ENCODE peak calls at places on chromosome 4, in six cellular contexts. U is suprapubic skin, Q is transverse colon, Z is GM23338, A is SK-N-SH, X is K562. W is an unnamed sample.
A peak's percentile ranks its signal among the peaks of the same experiment; 100 is the strongest.

GRCh38 chr4:107036602-107037151 is 564 bp upstream of the DKK2 start:
- DNase-seq in U (peak; percentile 60), Q (no peak), Z (peak; percentile 5), A (peak; percentile 33), X (no peak), W (no peak)

GRCh38 chr4:120228086-120228485 is 161.4 kb upstream of the MAD2L1 start:
- DNase-seq in U (no peak), Q (no peak), Z (no peak), A (no peak), X (no peak), W (no peak)

GRCh38 chr4:915041-915474 is 17.1 kb downstream of the GAK start:
- DNase-seq in U (peak; percentile 33), Q (peak; percentile 7), Z (no peak), A (no peak), X (no peak), W (no peak)

GRCh38 chr4:27218013-27218412 is 357.4 kb downstream of the STIM2 start:
- DNase-seq in U (no peak), Q (no peak), Z (no peak), A (no peak), X (no peak), W (no peak)

GRCh38 chr4:74640111-74640903 is 154.0 kb downstream of the BTC start:
- DNase-seq in U (no peak), Q (no peak), Z (no peak), A (no peak), X (no peak), W (no peak)

GRCh38 chr4:149973181-149973580 is 105.1 kb upstream of the DCLK2 start:
- DNase-seq in U (no peak), Q (no peak), Z (no peak), A (no peak), X (no peak), W (no peak)

GRCh38 chr4:66376921-66377320 is 706.6 kb upstream of the EPHA5 start:
- DNase-seq in U (no peak), Q (no peak), Z (no peak), A (no peak), X (no peak), W (no peak)

GRCh38 chr4:39043697-39044363 is 11.6 kb upstream of the TMEM156 start:
- DNase-seq in U (no peak), Q (no peak), Z (peak; percentile 17), A (peak; percentile 34), X (no peak), W (no peak)

GRCh38 chr4:177005801-177006230 is 213.1 kb upstream of the VEGFC start:
- DNase-seq in U (no peak), Q (no peak), Z (no peak), A (no peak), X (no peak), W (no peak)

GRCh38 chr4:151691639-151692442 is 69.0 kb downstream of the GATB start:
- DNase-seq in U (no peak), Q (no peak), Z (no peak), A (no peak), X (no peak), W (no peak)

DNA sequence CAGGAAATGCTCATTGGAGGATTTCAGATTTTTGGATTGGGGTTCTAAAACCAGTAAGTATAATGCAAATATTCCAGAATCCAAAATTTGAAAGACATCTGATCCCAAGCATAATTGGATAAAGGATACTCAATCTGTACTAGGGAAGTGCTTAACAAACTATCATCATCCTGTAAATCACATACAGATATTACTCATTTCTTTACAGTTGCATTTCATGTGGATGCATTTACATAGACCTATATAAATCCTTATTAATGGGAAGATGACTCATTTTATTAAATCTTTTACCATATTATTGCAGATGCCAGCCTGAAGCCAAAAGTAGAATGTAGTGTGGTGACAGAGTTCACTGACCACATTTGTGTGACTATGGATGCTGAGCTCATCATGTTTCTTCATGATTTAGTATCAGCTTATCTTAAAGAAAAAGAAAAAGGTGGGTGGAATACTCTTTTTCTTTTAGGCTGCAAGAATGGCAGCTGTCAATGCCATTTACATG is 22.4 kb upstream of the ADAD1 start:
- DNase-seq in U (no peak), Q (no peak), Z (no peak), A (no peak), X (no peak), W (no peak)
- TF ChIP-seq POLR2AphosphoS5 in U (no peak), Q (no peak), Z (no peak), A (no peak), X (no peak), W (no peak)

DNA sequence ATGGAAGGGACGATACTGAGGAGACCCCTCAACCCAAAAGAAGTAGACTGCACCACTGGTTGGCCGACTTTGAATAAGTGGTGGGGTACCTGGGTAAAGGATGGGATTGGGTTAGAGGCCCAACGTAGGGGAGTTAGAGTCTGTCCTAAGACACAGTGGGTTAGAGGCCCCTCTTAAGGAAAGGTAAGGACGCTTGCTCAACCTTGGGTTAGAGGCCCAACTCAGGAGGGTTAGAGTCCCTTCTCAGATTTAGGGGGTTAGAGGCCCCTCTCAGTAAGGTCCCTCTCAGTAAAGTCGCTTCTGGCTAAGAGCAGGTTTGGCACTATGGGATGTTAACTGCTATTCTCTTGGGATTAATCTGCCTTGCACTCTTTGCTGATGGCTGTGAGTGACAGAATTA is 81.3 kb downstream of the ACOX3 start:
- DNase-seq in U (no peak), Q (no peak), Z (peak; percentile 54), A (no peak), X (no peak), W (no peak)
- H3K4me1 ChIP-seq in U (no peaks in the 10 kb centered on the region), Q (peaks cover 7% of the 10 kb centered on the region), Z (peaks cover 32% of the 10 kb centered on the region), A (peaks cover 12% of the 10 kb centered on the region), X (no peaks in the 10 kb centered on the region), W (no peaks in the 10 kb centered on the region)

DNA sequence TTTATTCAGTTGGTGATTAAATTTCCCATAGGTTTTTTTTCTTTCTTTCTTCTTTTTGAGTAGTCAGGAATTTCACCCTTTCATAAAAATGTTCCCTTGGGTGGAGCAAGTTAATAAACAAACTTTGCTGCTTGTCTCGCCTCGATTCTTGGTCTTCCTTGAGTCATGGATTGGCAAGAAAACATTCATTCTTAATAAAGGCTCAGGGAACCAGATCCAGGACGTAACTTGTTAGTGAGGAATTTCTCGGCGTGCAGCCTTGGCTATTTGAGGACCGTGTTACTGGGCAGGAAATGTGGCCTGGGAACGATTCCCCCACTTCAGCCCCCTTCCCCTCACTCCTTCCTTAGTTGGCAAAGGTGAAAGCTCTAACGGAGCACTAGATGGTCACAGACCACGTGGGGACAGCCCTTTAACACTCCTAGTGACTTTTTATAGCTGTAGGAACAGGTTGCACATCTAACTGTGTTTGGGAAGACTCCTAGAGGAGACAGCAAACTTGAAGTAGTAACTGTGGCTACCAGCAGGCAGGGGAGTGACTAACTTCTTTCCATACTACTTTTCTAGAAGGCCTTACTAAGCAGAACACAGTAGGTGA is 106.8 kb downstream of the UCHL1 start:
- DNase-seq in U (no peak), Q (no peak), Z (peak; percentile 63), A (no peak), X (no peak), W (no peak)
- H3K27ac ChIP-seq in U (peak overlapping the region; percentile 78), Q (peak overlapping the region; percentile 38), Z (no peak overlapping the region), A (no peak overlapping the region), X (no peak overlapping the region), W (peak overlapping the region; percentile 83)

DNA sequence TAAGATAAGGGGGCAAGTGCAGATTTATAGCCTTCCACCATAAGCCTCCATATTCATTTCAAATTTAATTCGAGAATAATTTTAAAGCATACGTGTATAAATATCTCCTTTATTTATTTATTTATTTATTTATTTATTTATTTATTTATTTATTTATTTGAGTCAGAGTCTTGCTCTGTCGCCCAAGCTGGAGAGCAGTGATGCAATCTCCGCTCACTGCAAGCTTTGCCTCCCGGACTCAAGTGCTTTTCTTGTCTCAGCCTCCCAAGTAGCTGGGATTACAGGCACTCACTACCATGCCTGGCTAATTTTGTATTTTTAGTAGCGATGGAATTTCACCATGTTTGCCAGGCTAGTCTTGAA is 523.5 kb downstream of the FAT4 start:
- DNase-seq in U (no peak), Q (no peak), Z (no peak), A (no peak), X (no peak), W (no peak)
- TF ChIP-seq POLR2AphosphoS5 in U (no peak), Q (no peak), Z (no peak), A (no peak), X (no peak), W (no peak)

GRCh38 chr4:159137176-159137575 is 34.3 kb downstream of the RAPGEF2 start:
- DNase-seq in U (no peak), Q (peak; percentile 27), Z (peak; percentile 33), A (no peak), X (no peak), W (no peak)

GRCh38 chr4:159142254-159142653 is 39.4 kb downstream of the RAPGEF2 start:
- DNase-seq in U (no peak), Q (no peak), Z (no peak), A (no peak), X (no peak), W (no peak)

GRCh38 chr4:159144112-159144694 is 41.3 kb downstream of the RAPGEF2 start:
- DNase-seq in U (no peak), Q (no peak), Z (no peak), A (no peak), X (no peak), W (no peak)

GRCh38 chr4:159142985-159143384 is 40.1 kb downstream of the RAPGEF2 start:
- DNase-seq in U (no peak), Q (no peak), Z (no peak), A (no peak), X (no peak), W (no peak)

GRCh38 chr4:159141193-159141592 is 38.3 kb downstream of the RAPGEF2 start:
- DNase-seq in U (no peak), Q (no peak), Z (no peak), A (no peak), X (no peak), W (no peak)
- H3K4me1 ChIP-seq in U (peaks cover 13% of the 10 kb centered on the region), Q (peaks cover 54% of the 10 kb centered on the region), Z (peaks cover 20% of the 10 kb centered on the region), A (no peaks in the 10 kb centered on the region), X (peaks cover 8% of the 10 kb centered on the region), W (peaks cover 39% of the 10 kb centered on the region)

GRCh38 chr4:75726577-75726976 is 2.2 kb downstream of the USO1 start:
- DNase-seq in U (no peak), Q (no peak), Z (no peak), A (no peak), X (peak; percentile 18), W (no peak)

GRCh38 chr4:75729836-75730235 is 5.5 kb downstream of the USO1 start:
- DNase-seq in U (no peak), Q (no peak), Z (no peak), A (no peak), X (no peak), W (no peak)

GRCh38 chr4:75724066-75724866 is at the start of gene USO1:
- DNase-seq in U (peak; percentile 99), Q (peak; percentile 100), Z (peak; percentile 99), A (peak; percentile 95), X (peak; percentile 99), W (peak; percentile 100)

GRCh38 chr4:75724867-75725724 is 719 bp downstream of the USO1 start:
- DNase-seq in U (peak; percentile 84), Q (peak; percentile 80), Z (peak; percentile 80), A (peak; percentile 76), X (peak; percentile 87), W (peak; percentile 85)

GRCh38 chr4:75727073-75727472 is 2.7 kb downstream of the USO1 start:
- DNase-seq in U (no peak), Q (no peak), Z (no peak), A (no peak), X (no peak), W (no peak)
- H3K27ac ChIP-seq in U (no peak overlapping the region), Q (peak overlapping the region; percentile 42), Z (no peak overlapping the region), A (no peak overlapping the region), X (no peak overlapping the region), W (peak overlapping the region; percentile 1)

DNA sequence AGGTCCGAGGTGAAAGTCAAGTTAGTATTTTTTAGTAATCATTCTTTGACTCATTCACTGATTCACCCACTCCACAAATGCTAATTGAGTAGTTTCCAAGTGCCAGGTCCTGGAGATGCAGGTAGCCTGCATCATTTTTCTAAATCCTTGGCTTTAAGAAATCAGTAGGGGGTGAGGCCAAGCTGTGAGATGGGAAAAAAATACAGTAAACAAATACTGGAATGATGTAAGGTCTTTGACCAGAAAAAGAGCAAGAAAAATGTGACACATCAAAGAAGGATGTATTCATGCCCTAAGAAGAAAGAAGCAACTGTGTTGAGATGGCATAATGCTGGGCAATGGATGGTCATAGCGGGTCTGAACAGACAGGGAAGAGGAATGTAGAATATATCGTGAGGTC is 1386.6 kb downstream of the PCDH7 start:
- DNase-seq in U (no peak), Q (no peak), Z (no peak), A (no peak), X (no peak), W (no peak)
- TF ChIP-seq POLR2AphosphoS5 in U (no peak), Q (no peak), Z (no peak), A (no peak), X (no peak), W (no peak)